ENCODE peak calls at places on chromosomes 12 and 14, in seven cellular contexts. R is IMR-90, E is neuronal stem cell, F is H9, M is H1, I is mesendoderm, W is trophoblast cell. L is an unnamed sample.

GRCh38 chr12:32568241-32568640 is 110.9 kb upstream of the DNM1L start:
- DNase-seq in R (peak; percentile 90), E (no peak), F (no peak), M (no peak), I (peak; percentile 30), W (peak; percentile 58), L (peak; percentile 85)

GRCh38 chr14:36099619-36100018 is 76.9 kb downstream of the PTCSC3 start:
- DNase-seq in R (no peak), E (no peak), F (no peak), M (no peak), I (no peak), W (no peak), L (no peak)

GRCh38 chr12:69097619-69098368 is 141.6 kb upstream of the CPSF6 start:
- DNase-seq in R (no peak), E (no peak), F (no peak), M (no peak), I (peak; percentile 71), W (peak; percentile 61), L (no peak)

GRCh38 chr14:85516239-85517112 is 13.5 kb upstream of the FLRT2 start:
- DNase-seq in R (peak; percentile 88), E (no peak), F (no peak), M (no peak), I (no peak), W (no peak), L (peak; percentile 50)

GRCh38 chr12:104588048-104588942 is 131.5 kb downstream of the CHST11 start:
- DNase-seq in R (peak; percentile 81), E (no peak), F (no peak), M (no peak), I (no peak), W (peak; percentile 98), L (peak; percentile 53)

GRCh38 chr14:35416108-35416750 is 11.7 kb upstream of the NFKBIA start:
- DNase-seq in R (no peak), E (no peak), F (no peak), M (no peak), I (no peak), W (no peak), L (peak; percentile 33)

GRCh38 chr14:103550451-103551337 is 11.8 kb downstream of the BAG5 start:
- DNase-seq in R (no peak), E (no peak), F (no peak), M (no peak), I (no peak), W (no peak), L (no peak)

GRCh38 chr14:98173291-98173690 is 1098.7 kb downstream of the BCL11B start:
- DNase-seq in R (no peak), E (no peak), F (no peak), M (no peak), I (peak; percentile 17), W (no peak), L (no peak)

GRCh38 chr12:55607821-55608602 is 28.7 kb upstream of the OR10P1 start:
- DNase-seq in R (no peak), E (no peak), F (no peak), M (no peak), I (no peak), W (no peak), L (no peak)

GRCh38 chr12:55908726-55909512 is 18.8 kb downstream of the PYM1 start:
- DNase-seq in R (peak; percentile 51), E (no peak), F (no peak), M (no peak), I (no peak), W (no peak), L (peak; percentile 28)

GRCh38 chr12:23757541-23757962 is 191.9 kb downstream of the SOX5 start:
- DNase-seq in R (no peak), E (peak; percentile 78), F (peak; percentile 43), M (no peak), I (peak; percentile 65), W (no peak), L (no peak)

DNA sequence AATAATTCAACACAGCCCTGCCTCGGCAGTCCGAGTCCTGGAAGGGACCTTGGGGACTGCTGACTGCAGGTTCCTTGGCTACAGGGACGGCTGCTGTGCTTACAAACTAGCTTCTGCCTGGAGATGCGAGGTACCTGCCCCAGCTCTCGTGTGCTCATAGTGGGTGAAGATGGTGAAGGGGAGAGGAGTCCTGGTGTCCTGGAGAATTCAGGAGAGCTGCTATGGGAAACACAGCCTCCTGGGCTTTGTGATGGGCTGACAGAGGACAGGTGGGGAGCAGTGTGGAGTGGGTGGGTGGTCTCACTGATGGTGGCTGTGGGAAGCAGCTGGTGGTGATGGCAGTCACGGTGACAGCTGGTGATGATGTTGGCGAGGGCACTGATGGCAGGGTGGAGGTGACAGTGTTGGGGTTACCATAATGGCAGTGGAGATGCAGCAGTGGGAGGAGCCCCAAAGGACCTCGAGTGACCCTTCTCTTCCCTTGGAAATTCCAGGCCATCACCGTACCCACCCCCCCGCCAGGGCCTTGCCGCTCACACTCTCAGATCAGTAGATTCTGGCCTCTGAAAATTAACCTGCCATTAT is 32.8 kb downstream of the HVCN1 start:
- DNase-seq in R (no peak), E (no peak), F (no peak), M (no peak), I (no peak), W (no peak), L (no peak)
- H3K4ac ChIP-seq in R (no peak overlapping the region), E (no peak overlapping the region), F (no peak overlapping the region), M (peak overlapping the region; percentile 70), I (no peak overlapping the region), W (no peak overlapping the region), L (peak overlapping the region; percentile 24)

GRCh38 chr14:93490001-93490400 is 59.3 kb downstream of the UNC79 start:
- DNase-seq in R (no peak), E (no peak), F (no peak), M (no peak), I (no peak), W (no peak), L (no peak)
- H2BK120ac ChIP-seq in R (no peak overlapping the region), E (no peak overlapping the region), F (no peak overlapping the region), M (no peak overlapping the region), I (no peak overlapping the region), W (no peak overlapping the region), L (no peak overlapping the region)

DNA sequence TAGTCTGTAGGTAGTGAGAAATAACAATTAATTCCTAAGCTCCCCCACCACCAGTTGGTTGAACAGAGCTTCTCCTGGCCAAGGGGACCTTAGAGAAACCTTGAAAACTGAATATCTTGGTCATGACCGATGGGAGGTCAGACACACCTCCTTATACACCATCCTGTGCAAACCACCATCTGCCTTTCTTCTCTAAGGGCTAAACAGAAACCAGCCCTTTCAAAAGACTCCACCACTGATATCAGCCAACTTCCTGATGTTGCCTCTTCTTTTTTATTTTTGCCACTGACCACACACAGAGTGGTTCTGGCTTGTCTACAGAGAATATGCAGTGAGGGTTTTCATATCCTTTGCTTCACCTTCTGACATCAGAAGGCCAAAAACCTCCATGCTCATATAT is 977.7 kb upstream of the SEL1L start:
- DNase-seq in R (no peak), E (no peak), F (no peak), M (no peak), I (no peak), W (no peak), L (no peak)
- H3K4ac ChIP-seq in R (no peak overlapping the region), E (no peak overlapping the region), F (no peak overlapping the region), M (no peak overlapping the region), I (no peak overlapping the region), W (no peak overlapping the region), L (no peak overlapping the region)

DNA sequence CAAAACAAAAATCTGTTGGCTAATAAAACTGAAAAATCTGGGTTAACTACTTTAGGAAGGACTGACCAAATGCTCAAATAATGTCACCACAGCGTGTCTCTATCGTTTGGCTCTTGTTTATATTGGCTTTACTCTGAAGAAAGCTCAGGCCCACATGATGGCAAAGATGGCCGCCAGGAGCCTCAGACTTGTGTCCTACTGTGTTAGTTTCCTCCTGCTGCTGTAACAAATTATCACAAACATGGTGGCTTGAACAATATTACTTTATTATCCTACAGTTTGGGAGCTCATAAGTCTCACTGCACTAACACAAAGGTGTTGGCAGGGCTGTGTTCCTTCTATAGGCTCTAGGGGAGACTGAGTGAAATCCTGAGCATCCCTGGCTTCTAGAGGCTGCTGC is 303.0 kb downstream of the DAD1 start:
- DNase-seq in R (no peak), E (no peak), F (no peak), M (no peak), I (no peak), W (no peak), L (no peak)
- H2BK120ac ChIP-seq in R (no peak overlapping the region), E (no peak overlapping the region), F (no peak overlapping the region), M (no peak overlapping the region), I (no peak overlapping the region), W (no peak overlapping the region), L (no peak overlapping the region)

DNA sequence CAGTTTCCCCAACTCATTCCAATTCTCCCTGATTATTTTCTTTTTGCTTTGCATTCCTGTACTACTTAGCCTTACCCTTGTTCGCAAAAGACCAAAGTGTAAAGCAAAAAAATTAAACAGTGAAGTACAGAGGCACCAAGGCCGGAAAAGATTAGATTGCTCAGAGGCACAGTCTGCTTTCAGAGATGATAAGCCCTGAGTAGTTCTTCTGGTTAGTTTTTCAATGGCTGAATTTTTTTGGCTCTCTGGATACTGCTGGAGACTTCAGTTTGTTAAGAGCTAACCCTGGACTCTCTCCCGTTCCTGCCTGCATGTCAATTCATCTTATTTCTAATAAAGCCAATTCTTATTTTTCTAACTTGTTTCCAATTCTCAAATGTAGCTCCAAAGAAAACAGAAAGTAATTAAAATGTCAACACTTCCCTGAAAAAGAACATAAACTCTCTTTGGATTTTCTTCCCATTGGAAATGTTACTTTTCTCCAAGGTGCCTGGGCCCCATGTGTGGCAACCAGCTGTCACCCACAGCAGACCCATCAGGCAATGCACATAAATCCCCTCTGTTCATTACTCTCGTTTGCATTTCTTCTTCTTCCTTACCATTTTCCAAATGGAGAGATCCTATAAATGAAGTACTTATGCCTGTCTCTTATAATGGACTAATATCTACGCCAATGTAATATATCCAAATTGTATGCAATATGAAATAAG is 142.8 kb downstream of the BTG1 start:
- DNase-seq in R (no peak), E (no peak), F (no peak), M (no peak), I (no peak), W (peak; percentile 16), L (peak; percentile 30)
- H3K4ac ChIP-seq in R (no peak overlapping the region), E (no peak overlapping the region), F (no peak overlapping the region), M (no peak overlapping the region), I (no peak overlapping the region), W (no peak overlapping the region), L (no peak overlapping the region)

GRCh38 chr14:92412912-92413311 is 89.9 kb downstream of the SLC24A4 start:
- DNase-seq in R (peak; percentile 61), E (no peak), F (no peak), M (no peak), I (no peak), W (no peak), L (peak; percentile 62)
- H2BK120ac ChIP-seq in R (peak overlapping the region; percentile 50), E (no peak overlapping the region), F (no peak overlapping the region), M (no peak overlapping the region), I (no peak overlapping the region), W (no peak overlapping the region), L (no peak overlapping the region)

DNA sequence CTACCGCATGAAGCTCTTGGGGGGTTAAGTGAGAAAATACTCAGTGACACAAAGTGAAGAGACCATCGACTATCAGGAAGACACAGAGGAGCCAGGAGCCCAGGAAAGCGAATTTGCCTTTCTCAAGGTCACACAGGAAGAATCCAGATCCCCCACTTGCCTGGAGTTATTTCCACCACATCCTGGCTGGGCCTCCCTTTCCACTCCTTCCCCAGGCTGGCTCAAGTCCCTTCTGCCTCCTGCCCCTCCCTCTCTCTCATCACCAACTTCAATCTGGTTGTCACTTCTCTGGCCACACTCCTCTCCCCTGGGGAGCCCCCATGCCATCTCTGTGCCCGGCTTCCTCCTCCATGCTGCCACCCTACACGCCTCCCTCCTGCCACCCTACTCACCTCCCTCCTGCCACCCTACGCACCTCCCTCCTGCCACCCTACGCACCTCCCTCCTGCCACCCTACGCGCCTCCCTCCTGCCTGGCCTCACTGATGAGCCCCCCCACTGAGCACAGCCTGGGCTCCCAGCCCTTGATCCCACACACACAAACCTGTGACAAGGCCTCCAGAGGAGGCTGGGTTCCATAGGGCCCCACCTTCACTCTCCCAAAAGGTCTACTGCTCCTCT is 6.3 kb downstream of the SCNN1A start:
- DNase-seq in R (no peak), E (no peak), F (no peak), M (no peak), I (no peak), W (no peak), L (no peak)
- H3K4ac ChIP-seq in R (peak overlapping the region; percentile 20), E (peak overlapping the region; percentile 57), F (peak overlapping the region; percentile 48), M (no peak overlapping the region), I (no peak overlapping the region), W (peak overlapping the region; percentile 37), L (peak overlapping the region; percentile 66)